ENCODE peak calls at places on chromosome 10, in four cellular contexts. J is renal cortical epithelial cell; D is cortex of kidney; S is CD4-positive, CD25-positive, alpha-beta regulatory T cell. P is an unnamed sample.

GRCh38 chr10:119339099-119339498 is 131.7 kb downstream of the GRK5 start:
- DNase-seq in S (no peak), J (no peak), D (no peak), P (no peak)

GRCh38 chr10:97531401-97531985 is 32.8 kb downstream of the UBTD1 start:
- DNase-seq in J (no peak), D (no peak), S (no peak), P (no peak)

GRCh38 chr10:59124187-59124586 is 52.3 kb upstream of the PHYHIPL start:
- DNase-seq in J (no peak), D (no peak), S (no peak), P (no peak)

GRCh38 chr10:13759167-13759566 is 172.4 kb downstream of the PRPF18 start:
- DNase-seq in J (no peak), S (no peak), D (no peak), P (no peak)

GRCh38 chr10:69088471-69088769 is 517 bp downstream of the SRGN start:
- DNase-seq in J (no peak), D (no peak), S (peak; percentile 13), P (no peak)

GRCh38 chr10:114022292-114022691 is 21.4 kb upstream of the ADRB1 start:
- DNase-seq in S (no peak), J (no peak), D (no peak), P (no peak)

GRCh38 chr10:129467346-129468119 is 492 bp downstream of the MGMT start:
- DNase-seq in J (peak; percentile 17), S (no peak), D (no peak), P (peak; percentile 33)

GRCh38 chr10:119233123-119233820 is 25.9 kb downstream of the GRK5 start:
- DNase-seq in D (no peak), J (peak; percentile 20), S (no peak), P (no peak)

GRCh38 chr10:109922353-109922975 is 847 bp downstream of the XPNPEP1 start:
- DNase-seq in J (no peak), D (no peak), S (no peak), P (no peak)